ENCODE peak calls at places on chromosomes 11 and 22, in nine cellular contexts. One of them, this sample, is unnamed.

GRCh38 chr11:46738887-46739286 is 19.9 kb downstream of the F2 start:
- DNase-seq in BJ: no peak
- DNase-seq in left lung: no peak
- DNase-seq in HFF-Myc: no peak
- DNase-seq in heart right ventricle: no peak
- DNase-seq in fibroblast of mammary gland: no peak
- DNase-seq in lower leg skin: peak
- DNase-seq in SJSA1: no peak
- DNase-seq in neural progenitor cell: no peak
- DNase-seq in this sample: no peak

GRCh38 chr11:5380740-5381342 is 2.8 kb upstream of the OR51M1 start:
- DNase-seq in HFF-Myc: peak
- DNase-seq in fibroblast of mammary gland: peak
- DNase-seq in heart right ventricle: peak
- DNase-seq in lower leg skin: no peak
- DNase-seq in SJSA1: peak
- DNase-seq in left lung: peak
- DNase-seq in neural progenitor cell: peak
- DNase-seq in BJ: no peak
- DNase-seq in this sample: peak

GRCh38 chr11:95520361-95520760 is 269.2 kb downstream of the FAM76B start:
- DNase-seq in fibroblast of mammary gland: no peak
- DNase-seq in left lung: no peak
- DNase-seq in HFF-Myc: no peak
- DNase-seq in neural progenitor cell: no peak
- DNase-seq in SJSA1: no peak
- DNase-seq in lower leg skin: no peak
- DNase-seq in heart right ventricle: no peak
- DNase-seq in BJ: no peak
- DNase-seq in this sample: no peak

GRCh38 chr11:13222285-13222684 is 55.3 kb upstream of the BMAL1 start:
- DNase-seq in heart right ventricle: no peak
- DNase-seq in HFF-Myc: no peak
- DNase-seq in neural progenitor cell: peak
- DNase-seq in SJSA1: no peak
- DNase-seq in fibroblast of mammary gland: no peak
- DNase-seq in lower leg skin: no peak
- DNase-seq in BJ: no peak
- DNase-seq in left lung: no peak
- DNase-seq in this sample: no peak

GRCh38 chr11:34311126-34311525 is 46.7 kb downstream of the ABTB2 start:
- DNase-seq in neural progenitor cell: no peak
- DNase-seq in left lung: no peak
- DNase-seq in HFF-Myc: no peak
- DNase-seq in fibroblast of mammary gland: no peak
- DNase-seq in SJSA1: no peak
- DNase-seq in heart right ventricle: peak
- DNase-seq in BJ: no peak
- DNase-seq in lower leg skin: no peak
- DNase-seq in this sample: no peak

GRCh38 chr11:22666700-22667439 is 459 bp downstream of the GAS2 start:
- DNase-seq in left lung: peak
- DNase-seq in heart right ventricle: peak
- DNase-seq in neural progenitor cell: peak
- DNase-seq in fibroblast of mammary gland: peak
- DNase-seq in HFF-Myc: no peak
- DNase-seq in SJSA1: no peak
- DNase-seq in BJ: no peak
- DNase-seq in lower leg skin: no peak
- DNase-seq in this sample: peak

GRCh38 chr22:50058338-50059184 is 463 bp upstream of the TTLL8 start:
- DNase-seq in lower leg skin: no peak
- DNase-seq in BJ: no peak
- DNase-seq in left lung: no peak
- DNase-seq in HFF-Myc: no peak
- DNase-seq in heart right ventricle: no peak
- DNase-seq in fibroblast of mammary gland: no peak
- DNase-seq in neural progenitor cell: peak
- DNase-seq in SJSA1: no peak
- DNase-seq in this sample: no peak

GRCh38 chr11:117872962-117873827 is 3.3 kb downstream of the FXYD6 start:
- DNase-seq in lower leg skin: peak
- DNase-seq in HFF-Myc: no peak
- DNase-seq in left lung: no peak
- DNase-seq in fibroblast of mammary gland: no peak
- DNase-seq in neural progenitor cell: no peak
- DNase-seq in SJSA1: no peak
- DNase-seq in BJ: no peak
- DNase-seq in heart right ventricle: no peak
- DNase-seq in this sample: no peak

GRCh38 chr11:63847363-63847762 is 8.5 kb downstream of the MARK2 start:
- DNase-seq in HFF-Myc: no peak
- DNase-seq in heart right ventricle: no peak
- DNase-seq in SJSA1: no peak
- DNase-seq in neural progenitor cell: no peak
- DNase-seq in fibroblast of mammary gland: no peak
- DNase-seq in BJ: no peak
- DNase-seq in left lung: no peak
- DNase-seq in lower leg skin: no peak
- DNase-seq in this sample: no peak

GRCh38 chr11:86062719-86063118 is 6.2 kb downstream of the PICALM start:
- DNase-seq in left lung: no peak
- DNase-seq in HFF-Myc: no peak
- DNase-seq in heart right ventricle: no peak
- DNase-seq in neural progenitor cell: no peak
- DNase-seq in lower leg skin: no peak
- DNase-seq in BJ: no peak
- DNase-seq in SJSA1: no peak
- DNase-seq in fibroblast of mammary gland: peak
- DNase-seq in this sample: peak

GRCh38 chr11:33735166-33735425 is 1.1 kb downstream of the CD59 start:
- DNase-seq in BJ: no peak
- DNase-seq in left lung: no peak
- DNase-seq in fibroblast of mammary gland: no peak
- DNase-seq in heart right ventricle: no peak
- DNase-seq in lower leg skin: no peak
- DNase-seq in SJSA1: no peak
- DNase-seq in HFF-Myc: no peak
- DNase-seq in neural progenitor cell: peak
- DNase-seq in this sample: no peak

GRCh38 chr22:45284705-45285305 is at the start of gene UPK3A:
- DNase-seq in lower leg skin: no peak
- DNase-seq in heart right ventricle: peak
- DNase-seq in HFF-Myc: no peak
- DNase-seq in SJSA1: no peak
- DNase-seq in neural progenitor cell: peak
- DNase-seq in left lung: peak
- DNase-seq in fibroblast of mammary gland: no peak
- DNase-seq in BJ: no peak
- DNase-seq in this sample: no peak

GRCh38 chr11:126046796-126047195 is 15.9 kb downstream of the CDON start:
- DNase-seq in heart right ventricle: no peak
- DNase-seq in HFF-Myc: no peak
- DNase-seq in neural progenitor cell: no peak
- DNase-seq in fibroblast of mammary gland: no peak
- DNase-seq in lower leg skin: no peak
- DNase-seq in BJ: no peak
- DNase-seq in left lung: no peak
- DNase-seq in SJSA1: no peak
- DNase-seq in this sample: no peak

GRCh38 chr11:1220941-1221721 is 1.7 kb upstream of the MUC5B start:
- DNase-seq in left lung: no peak
- DNase-seq in neural progenitor cell: no peak
- DNase-seq in BJ: no peak
- DNase-seq in SJSA1: no peak
- DNase-seq in HFF-Myc: no peak
- DNase-seq in fibroblast of mammary gland: no peak
- DNase-seq in lower leg skin: peak
- DNase-seq in heart right ventricle: no peak
- DNase-seq in this sample: no peak

DNA sequence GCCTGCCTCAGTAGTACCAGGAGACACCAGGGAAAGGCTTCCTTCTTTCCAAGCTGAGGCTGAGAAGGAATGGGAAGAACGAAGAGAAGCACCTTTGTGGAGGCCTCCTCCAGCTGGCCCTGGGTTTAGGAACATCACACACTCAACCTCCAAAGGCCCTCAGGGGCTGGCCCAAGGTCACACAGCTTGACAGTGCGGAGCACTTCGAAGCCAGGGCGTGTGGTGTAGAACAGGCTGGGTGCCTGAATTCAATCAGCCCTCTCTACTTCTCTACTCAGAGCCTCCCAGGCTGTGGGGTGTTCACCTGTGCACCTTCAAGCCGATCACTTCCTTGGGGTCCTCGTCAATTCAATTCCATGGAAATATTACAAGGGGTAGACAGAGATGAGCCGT is 719 bp upstream of the CSDC2 start:
- DNase-seq in SJSA1: no peak
- DNase-seq in fibroblast of mammary gland: no peak
- DNase-seq in left lung: no peak
- DNase-seq in BJ: no peak
- DNase-seq in HFF-Myc: no peak
- DNase-seq in lower leg skin: no peak
- DNase-seq in heart right ventricle: no peak
- DNase-seq in neural progenitor cell: no peak
- DNase-seq in this sample: no peak
- H3K4me3 ChIP-seq in SJSA1: no peak
- H3K4me3 ChIP-seq in fibroblast of mammary gland: no peak
- H3K4me3 ChIP-seq in left lung: no peak
- H3K4me3 ChIP-seq in BJ: peak
- H3K4me3 ChIP-seq in HFF-Myc: no peak
- H3K4me3 ChIP-seq in lower leg skin: no peak
- H3K4me3 ChIP-seq in heart right ventricle: peak
- H3K4me3 ChIP-seq in neural progenitor cell: no peak
- H3K4me3 ChIP-seq in this sample: no peak

DNA sequence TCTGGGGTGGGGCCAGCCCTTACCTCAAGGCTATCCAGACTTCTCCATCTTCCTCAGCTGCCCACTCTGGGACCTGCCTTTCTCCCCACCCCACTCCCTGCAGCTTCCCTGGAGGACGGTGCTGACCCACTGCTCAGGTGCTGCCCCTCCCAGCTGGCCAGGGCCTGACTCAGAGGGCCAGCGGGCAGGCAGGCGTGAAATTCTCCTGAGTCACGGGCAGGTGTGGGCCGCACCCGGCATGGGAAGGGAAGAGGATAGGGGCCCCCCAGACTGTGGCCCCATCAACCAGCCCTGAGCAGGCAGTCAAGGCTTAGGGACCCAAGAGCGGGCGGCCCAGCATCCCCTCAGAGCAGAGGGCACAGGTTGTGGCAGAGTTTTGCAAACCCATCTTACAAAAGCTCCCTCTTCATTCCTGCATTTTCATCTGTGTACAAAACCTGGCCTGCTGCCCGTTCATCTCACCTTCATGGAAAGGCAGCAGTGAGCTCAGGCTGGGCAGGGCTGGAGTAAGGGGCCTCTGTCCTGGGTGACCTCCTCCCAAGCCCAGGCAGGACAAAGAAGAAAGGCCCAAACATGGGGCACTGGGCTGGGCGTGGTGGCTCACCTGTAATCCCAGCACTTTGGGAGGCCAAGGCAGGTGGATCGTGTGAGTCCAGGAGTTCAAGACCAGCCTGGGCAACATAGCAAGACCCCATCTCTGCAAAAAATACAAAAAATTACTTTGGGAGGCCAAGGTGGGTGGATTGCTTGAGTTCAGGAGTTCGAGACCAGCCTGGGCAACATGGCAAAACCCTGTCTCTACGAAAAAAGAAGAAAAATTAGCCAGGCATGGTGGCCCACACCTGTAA is 6.1 kb downstream of the RHOD start:
- DNase-seq in SJSA1: no peak
- DNase-seq in lower leg skin: no peak
- DNase-seq in HFF-Myc: no peak
- DNase-seq in left lung: no peak
- DNase-seq in BJ: no peak
- DNase-seq in fibroblast of mammary gland: no peak
- DNase-seq in neural progenitor cell: no peak
- DNase-seq in heart right ventricle: no peak
- DNase-seq in this sample: no peak
- H3K4me3 ChIP-seq in SJSA1: no peak
- H3K4me3 ChIP-seq in lower leg skin: no peak
- H3K4me3 ChIP-seq in HFF-Myc: no peak
- H3K4me3 ChIP-seq in left lung: no peak
- H3K4me3 ChIP-seq in BJ: no peak
- H3K4me3 ChIP-seq in fibroblast of mammary gland: no peak
- H3K4me3 ChIP-seq in neural progenitor cell: no peak
- H3K4me3 ChIP-seq in heart right ventricle: no peak
- H3K4me3 ChIP-seq in this sample: no peak

DNA sequence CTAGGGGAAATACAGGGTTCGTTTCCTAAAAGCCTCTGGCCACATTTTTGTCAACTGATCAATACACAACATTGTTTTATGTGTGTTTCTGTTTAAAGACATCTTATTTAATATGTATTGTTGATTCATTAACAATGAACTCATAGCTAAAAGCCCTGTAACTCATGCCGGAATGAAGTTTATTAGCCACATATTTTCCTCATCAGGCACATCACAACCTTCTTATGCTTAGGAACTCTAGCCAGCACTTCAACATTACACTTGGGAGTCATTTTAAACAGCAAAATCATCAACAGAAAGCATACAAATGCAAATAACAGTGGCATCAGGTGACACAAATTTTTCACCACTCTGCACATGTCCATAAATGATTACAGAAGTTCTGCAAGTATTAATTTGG is 15.1 kb upstream of the BLID start:
- DNase-seq in lower leg skin: no peak
- DNase-seq in BJ: no peak
- DNase-seq in HFF-Myc: no peak
- DNase-seq in left lung: no peak
- DNase-seq in heart right ventricle: no peak
- DNase-seq in SJSA1: no peak
- DNase-seq in neural progenitor cell: no peak
- DNase-seq in fibroblast of mammary gland: no peak
- DNase-seq in this sample: no peak
- H3K4me3 ChIP-seq in lower leg skin: no peak
- H3K4me3 ChIP-seq in BJ: no peak
- H3K4me3 ChIP-seq in HFF-Myc: no peak
- H3K4me3 ChIP-seq in left lung: no peak
- H3K4me3 ChIP-seq in heart right ventricle: no peak
- H3K4me3 ChIP-seq in SJSA1: no peak
- H3K4me3 ChIP-seq in neural progenitor cell: no peak
- H3K4me3 ChIP-seq in fibroblast of mammary gland: no peak
- H3K4me3 ChIP-seq in this sample: no peak

DNA sequence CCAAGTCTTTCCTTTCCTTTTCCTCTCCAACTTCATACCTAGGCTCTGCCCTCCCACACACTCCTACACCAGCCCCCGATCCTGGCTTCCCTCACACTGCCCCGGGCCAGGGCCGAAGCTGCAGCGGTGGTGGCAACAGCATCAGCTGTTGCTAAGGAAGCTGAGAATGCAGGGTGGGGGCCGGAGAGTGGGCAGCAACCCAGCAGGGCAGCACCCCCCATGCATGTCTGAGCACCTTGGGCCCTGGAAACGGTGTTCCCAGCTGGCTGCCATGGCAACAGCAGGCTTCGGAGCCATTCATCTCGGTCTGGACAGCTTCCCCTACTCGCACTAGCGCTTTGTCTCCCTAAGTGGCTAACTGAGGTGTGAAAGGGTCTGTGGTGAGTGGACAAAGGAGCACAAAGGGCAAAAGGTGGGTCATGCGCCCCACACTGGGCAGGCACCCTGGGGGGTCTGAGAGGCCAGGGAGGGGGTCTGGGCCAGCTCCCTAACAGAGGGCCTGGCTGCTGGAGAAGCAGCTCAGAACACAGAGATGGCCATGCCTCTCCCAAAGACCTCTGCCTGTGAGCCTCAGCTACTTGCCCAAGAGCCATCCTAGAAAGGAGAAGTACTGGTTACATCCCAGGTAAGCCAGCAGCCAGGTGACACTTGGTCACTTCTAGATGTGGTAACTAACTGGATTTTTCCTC is 42.1 kb upstream of the JAM3 start:
- DNase-seq in heart right ventricle: no peak
- DNase-seq in BJ: no peak
- DNase-seq in lower leg skin: no peak
- DNase-seq in HFF-Myc: no peak
- DNase-seq in neural progenitor cell: peak
- DNase-seq in fibroblast of mammary gland: no peak
- DNase-seq in left lung: no peak
- DNase-seq in SJSA1: no peak
- DNase-seq in this sample: no peak
- H3K4me3 ChIP-seq in heart right ventricle: no peak
- H3K4me3 ChIP-seq in BJ: no peak
- H3K4me3 ChIP-seq in lower leg skin: no peak
- H3K4me3 ChIP-seq in HFF-Myc: no peak
- H3K4me3 ChIP-seq in neural progenitor cell: no peak
- H3K4me3 ChIP-seq in fibroblast of mammary gland: no peak
- H3K4me3 ChIP-seq in left lung: no peak
- H3K4me3 ChIP-seq in SJSA1: no peak
- H3K4me3 ChIP-seq in this sample: no peak

This sample was measured in choroid plexus epithelial cell.